ENCODE peak calls at places on chromosomes 7 and 10, in five cellular contexts. One of them, this sample, is unnamed.

GRCh38 chr10:99964791-99965190 is 45.0 kb downstream of the DNMBP start:
- DNase-seq in HepG2: no peak
- DNase-seq in transverse colon: no peak
- DNase-seq in upper lobe of left lung: no peak
- DNase-seq in ovary: no peak
- DNase-seq in this sample: no peak

GRCh38 chr10:104349623-104350142 is 4.0 kb upstream of the CFAP58 start:
- DNase-seq in HepG2: peak; percentile 79
- DNase-seq in transverse colon: peak; percentile 20
- DNase-seq in upper lobe of left lung: no peak
- DNase-seq in ovary: no peak
- DNase-seq in this sample: no peak

GRCh38 chr10:98555011-98555619 is 108.4 kb upstream of the HPS1 start:
- DNase-seq in HepG2: no peak
- DNase-seq in transverse colon: no peak
- DNase-seq in upper lobe of left lung: no peak
- DNase-seq in ovary: no peak
- DNase-seq in this sample: no peak

GRCh38 chr7:19982841-19983835 is 209.7 kb upstream of the TMEM196 start:
- DNase-seq in HepG2: peak; percentile 6
- DNase-seq in transverse colon: peak; percentile 46
- DNase-seq in upper lobe of left lung: no peak
- DNase-seq in ovary: peak; percentile 62
- DNase-seq in this sample: no peak

GRCh38 chr10:122029503-122030199 is 40.7 kb downstream of the TACC2 start:
- DNase-seq in HepG2: no peak
- DNase-seq in transverse colon: no peak
- DNase-seq in upper lobe of left lung: no peak
- DNase-seq in ovary: no peak
- DNase-seq in this sample: no peak

GRCh38 chr10:103936022-103936421 is 18.0 kb upstream of the STN1 start:
- DNase-seq in HepG2: no peak
- DNase-seq in transverse colon: no peak
- DNase-seq in upper lobe of left lung: peak; percentile 58
- DNase-seq in ovary: no peak
- DNase-seq in this sample: no peak

GRCh38 chr7:50068850-50069551 is 24.0 kb downstream of the ZPBP start:
- DNase-seq in HepG2: no peak
- DNase-seq in transverse colon: peak; percentile 28
- DNase-seq in upper lobe of left lung: no peak
- DNase-seq in ovary: peak; percentile 31
- DNase-seq in this sample: no peak

GRCh38 chr10:32388258-32389027 is 41.5 kb upstream of the EPC1 start:
- DNase-seq in HepG2: no peak
- DNase-seq in transverse colon: no peak
- DNase-seq in upper lobe of left lung: no peak
- DNase-seq in ovary: no peak
- DNase-seq in this sample: no peak

GRCh38 chr7:118368958-118369357 is 144.5 kb downstream of the ANKRD7 start:
- DNase-seq in HepG2: no peak
- DNase-seq in transverse colon: no peak
- DNase-seq in upper lobe of left lung: no peak
- DNase-seq in ovary: no peak
- DNase-seq in this sample: no peak

GRCh38 chr7:153641202-153641601 is 411.0 kb upstream of the DPP6 start:
- DNase-seq in HepG2: no peak
- DNase-seq in transverse colon: no peak
- DNase-seq in upper lobe of left lung: no peak
- DNase-seq in ovary: no peak
- DNase-seq in this sample: no peak

GRCh38 chr10:77308084-77308732 is 329.4 kb downstream of the KCNMA1 start:
- DNase-seq in HepG2: no peak
- DNase-seq in transverse colon: no peak
- DNase-seq in upper lobe of left lung: no peak
- DNase-seq in ovary: no peak
- DNase-seq in this sample: no peak

GRCh38 chr10:44817961-44818649 is 93.0 kb upstream of the TMEM72 start:
- DNase-seq in HepG2: no peak
- DNase-seq in transverse colon: no peak
- DNase-seq in upper lobe of left lung: no peak
- DNase-seq in ovary: peak; percentile 43
- DNase-seq in this sample: peak; percentile 85

GRCh38 chr7:112891698-112892097 is 101.5 kb upstream of the TMEM168 start:
- DNase-seq in HepG2: no peak
- DNase-seq in transverse colon: no peak
- DNase-seq in upper lobe of left lung: no peak
- DNase-seq in ovary: no peak
- DNase-seq in this sample: no peak

GRCh38 chr7:98991141-98991540 is 112.8 kb downstream of the TRRAP start:
- DNase-seq in HepG2: no peak
- DNase-seq in transverse colon: no peak
- DNase-seq in upper lobe of left lung: no peak
- DNase-seq in ovary: no peak
- DNase-seq in this sample: no peak

GRCh38 chr7:103644319-103644718 is 198.3 kb upstream of the SLC26A5 start:
- DNase-seq in HepG2: no peak
- DNase-seq in transverse colon: no peak
- DNase-seq in upper lobe of left lung: no peak
- DNase-seq in ovary: no peak
- DNase-seq in this sample: no peak

GRCh38 chr10:110460111-110460809 is 37.4 kb upstream of the DUSP5 start:
- DNase-seq in HepG2: peak; percentile 32
- DNase-seq in transverse colon: peak; percentile 42
- DNase-seq in upper lobe of left lung: no peak
- DNase-seq in ovary: peak; percentile 26
- DNase-seq in this sample: no peak

DNA sequence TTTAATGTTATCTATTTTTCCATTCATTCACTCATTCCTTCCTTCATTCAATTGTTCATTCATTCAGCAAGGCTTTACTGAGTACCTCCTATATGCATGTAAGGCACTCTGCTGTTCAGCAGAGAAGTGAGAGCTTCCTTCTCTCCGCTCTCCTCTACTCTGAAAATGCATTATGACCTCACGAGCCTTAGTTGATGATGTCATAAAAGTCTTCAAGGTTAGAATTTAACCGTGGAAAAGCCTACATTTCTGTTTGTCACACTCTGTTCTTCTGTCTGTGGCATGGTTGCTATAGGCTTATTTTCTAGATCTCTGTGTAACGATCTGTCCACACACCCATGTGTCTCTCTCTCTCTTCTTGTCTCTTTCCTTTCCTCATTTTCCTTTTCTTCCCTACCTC is 17.1 kb downstream of the ODAD2 start:
- DNase-seq in HepG2: no peak
- DNase-seq in transverse colon: no peak
- DNase-seq in upper lobe of left lung: no peak
- DNase-seq in ovary: no peak
- DNase-seq in this sample: no peak
- TF ChIP-seq EP300 in HepG2: no peak
- TF ChIP-seq EP300 in transverse colon: no peak
- TF ChIP-seq EP300 in upper lobe of left lung: no peak
- TF ChIP-seq EP300 in ovary: no peak
- TF ChIP-seq EP300 in this sample: no peak

GRCh38 chr10:60532691-60533468 is 143.2 kb upstream of the ANK3 start:
- DNase-seq in HepG2: no peak
- DNase-seq in transverse colon: peak; percentile 62
- DNase-seq in upper lobe of left lung: no peak
- DNase-seq in ovary: no peak
- DNase-seq in this sample: no peak

GRCh38 chr10:60535427-60535826 is 145.8 kb upstream of the ANK3 start:
- DNase-seq in HepG2: no peak
- DNase-seq in transverse colon: no peak
- DNase-seq in upper lobe of left lung: no peak
- DNase-seq in ovary: no peak
- DNase-seq in this sample: no peak

GRCh38 chr10:60537697-60538096 is 148.0 kb upstream of the ANK3 start:
- DNase-seq in HepG2: no peak
- DNase-seq in transverse colon: no peak
- DNase-seq in upper lobe of left lung: no peak
- DNase-seq in ovary: no peak
- DNase-seq in this sample: no peak

GRCh38 chr10:60534791-60535389 is 145.2 kb upstream of the ANK3 start:
- DNase-seq in HepG2: no peak
- DNase-seq in transverse colon: no peak
- DNase-seq in upper lobe of left lung: no peak
- DNase-seq in ovary: no peak
- DNase-seq in this sample: no peak

DNA sequence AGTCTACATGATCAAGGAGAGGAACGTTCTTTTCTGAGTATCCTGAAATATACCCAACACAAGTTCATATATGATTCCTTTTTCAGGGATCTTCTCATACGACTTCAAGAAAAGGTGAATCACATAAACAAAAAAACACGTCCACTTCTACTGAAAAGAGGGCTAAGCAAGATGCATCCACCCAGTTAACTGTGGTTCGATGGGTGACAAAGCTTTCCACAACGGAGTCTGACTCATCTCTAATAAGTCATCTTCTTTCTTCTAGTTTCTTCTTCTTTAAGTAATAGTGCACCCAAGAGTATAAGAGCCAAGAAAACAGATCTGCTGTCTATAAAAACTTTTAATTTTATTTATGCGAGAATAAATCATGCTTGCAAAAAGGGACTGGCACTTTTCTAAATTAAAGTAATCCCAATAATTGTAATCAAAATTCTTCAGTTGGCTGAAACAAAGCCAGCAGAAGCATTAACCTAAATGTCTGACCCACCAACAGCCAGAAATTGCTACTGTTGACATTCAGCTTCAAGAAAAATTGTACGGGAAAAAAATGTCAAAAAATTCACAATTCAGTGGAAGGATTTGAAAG is 146.9 kb upstream of the ANK3 start:
- DNase-seq in HepG2: no peak
- DNase-seq in transverse colon: no peak
- DNase-seq in upper lobe of left lung: no peak
- DNase-seq in ovary: no peak
- DNase-seq in this sample: no peak
- TF ChIP-seq CTCF in HepG2: no peak
- TF ChIP-seq CTCF in transverse colon: no peak
- TF ChIP-seq CTCF in upper lobe of left lung: no peak
- TF ChIP-seq CTCF in ovary: no peak
- TF ChIP-seq CTCF in this sample: no peak

DNA sequence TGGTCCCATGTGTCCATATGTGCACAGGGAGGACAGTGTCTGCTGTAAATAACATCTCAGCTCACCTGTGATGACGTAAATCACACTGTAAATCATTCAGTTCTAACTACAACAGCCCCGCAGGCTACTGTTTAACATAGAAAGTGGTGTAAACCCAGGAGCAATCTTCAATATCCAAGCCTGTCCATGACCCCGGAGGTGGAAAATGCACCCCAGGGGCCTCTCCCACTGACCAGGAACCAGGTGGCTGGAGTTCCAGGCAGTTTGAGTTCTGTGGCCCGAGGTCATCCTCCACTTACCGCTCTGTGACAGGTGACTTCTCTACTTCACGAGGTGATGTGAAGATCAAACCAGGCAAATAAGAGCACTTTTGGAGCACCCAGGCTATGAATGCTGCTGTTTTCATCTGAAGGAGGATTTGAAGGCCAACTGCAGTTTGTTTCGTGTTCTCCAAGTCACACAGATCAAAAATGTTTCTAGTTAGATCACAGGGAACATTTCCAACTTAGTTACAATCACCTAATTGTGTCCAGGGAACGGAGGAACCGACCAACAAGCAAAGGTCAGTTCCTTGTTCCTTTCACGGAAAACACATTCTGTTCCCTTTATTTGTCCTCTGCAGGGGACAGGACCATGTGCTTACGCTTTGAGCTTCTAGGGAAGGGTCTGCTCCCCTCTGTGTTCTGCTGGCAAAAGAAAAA is 131.8 kb downstream of the WDR37 start:
- DNase-seq in HepG2: no peak
- DNase-seq in transverse colon: no peak
- DNase-seq in upper lobe of left lung: no peak
- DNase-seq in ovary: no peak
- DNase-seq in this sample: no peak
- TF ChIP-seq EP300 in HepG2: no peak
- TF ChIP-seq EP300 in transverse colon: no peak
- TF ChIP-seq EP300 in upper lobe of left lung: no peak
- TF ChIP-seq EP300 in ovary: no peak
- TF ChIP-seq EP300 in this sample: no peak

GRCh38 chr10:86102031-86102430 is 264.6 kb downstream of the GRID1 start:
- DNase-seq in HepG2: no peak
- DNase-seq in transverse colon: no peak
- DNase-seq in upper lobe of left lung: no peak
- DNase-seq in ovary: no peak
- DNase-seq in this sample: no peak

GRCh38 chr10:86102446-86102845 is 264.1 kb downstream of the GRID1 start:
- DNase-seq in HepG2: no peak
- DNase-seq in transverse colon: no peak
- DNase-seq in upper lobe of left lung: no peak
- DNase-seq in ovary: no peak
- DNase-seq in this sample: no peak

GRCh38 chr10:86099542-86100334 is 266.9 kb downstream of the GRID1 start:
- DNase-seq in HepG2: no peak
- DNase-seq in transverse colon: no peak
- DNase-seq in upper lobe of left lung: no peak
- DNase-seq in ovary: no peak
- DNase-seq in this sample: no peak

GRCh38 chr10:86103391-86104101 is 263.0 kb downstream of the GRID1 start:
- DNase-seq in HepG2: no peak
- DNase-seq in transverse colon: no peak
- DNase-seq in upper lobe of left lung: no peak
- DNase-seq in ovary: no peak
- DNase-seq in this sample: no peak

DNA sequence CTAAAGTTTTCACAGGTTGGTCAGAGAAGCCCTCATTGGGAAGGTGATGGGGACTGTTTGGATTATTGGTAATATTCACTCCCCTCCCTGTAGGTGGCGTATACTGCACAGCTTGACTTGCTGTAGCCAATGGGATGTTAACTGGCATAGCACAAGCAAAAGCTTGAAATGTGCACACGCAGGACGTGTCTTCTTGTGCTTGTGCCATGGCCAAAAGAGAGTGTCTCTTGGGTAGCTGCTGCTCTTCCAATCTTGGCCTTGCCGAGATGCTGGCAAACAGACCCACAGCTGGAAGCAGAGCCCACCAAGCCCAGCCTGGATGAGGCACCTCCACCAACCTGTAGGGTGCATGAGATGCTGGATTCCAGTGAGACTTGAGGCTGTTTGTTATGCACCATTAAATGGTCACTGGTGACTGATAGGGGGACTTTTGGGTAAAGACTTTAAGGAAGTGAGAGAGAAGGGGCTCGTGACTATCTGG is 266.0 kb downstream of the GRID1 start:
- DNase-seq in HepG2: peak; percentile 23
- DNase-seq in transverse colon: no peak
- DNase-seq in upper lobe of left lung: no peak
- DNase-seq in ovary: no peak
- DNase-seq in this sample: no peak
- TF ChIP-seq CTCF in HepG2: peak; percentile 83
- TF ChIP-seq CTCF in transverse colon: peak; percentile 56
- TF ChIP-seq CTCF in upper lobe of left lung: no peak
- TF ChIP-seq CTCF in ovary: no peak
- TF ChIP-seq CTCF in this sample: no peak

GRCh38 chr10:63236113-63236935 is 103.2 kb downstream of the NRBF2 start:
- DNase-seq in HepG2: peak; percentile 44
- DNase-seq in transverse colon: no peak
- DNase-seq in upper lobe of left lung: no peak
- DNase-seq in ovary: no peak
- DNase-seq in this sample: no peak
- TF ChIP-seq EP300 in HepG2: no peak
- TF ChIP-seq EP300 in transverse colon: no peak
- TF ChIP-seq EP300 in upper lobe of left lung: no peak
- TF ChIP-seq EP300 in ovary: no peak
- TF ChIP-seq EP300 in this sample: no peak